ENCODE peak calls at places on chromosomes 6 and 20, in four cellular contexts. M, O, J and G are unnamed samples.

GRCh38 chr20:43938932-43939761 is 24.5 kb downstream of the TOX2 start:
- DNase-seq in O (no peak), M (no peak), J (peak), G (peak)

GRCh38 chr6:131758920-131759319 is 48.1 kb upstream of the CTAGE9 start:
- DNase-seq in O (no peak), J (peak), M (no peak), G (no peak)

GRCh38 chr20:19868383-19868782 is 110.3 kb downstream of the RIN2 start:
- DNase-seq in O (no peak), M (no peak), J (no peak), G (no peak)

GRCh38 chr6:40476673-40477072 is 110.5 kb downstream of the LRFN2 start:
- DNase-seq in M (no peak), O (no peak), J (no peak), G (no peak)

GRCh38 chr6:170096191-170096802 is 194.6 kb downstream of the DLL1 start:
- DNase-seq in O (no peak), J (no peak), M (no peak), G (no peak)

GRCh38 chr6:110776413-110776812 is 38.9 kb downstream of the CDK19 start:
- DNase-seq in O (no peak), J (no peak), M (no peak), G (no peak)

GRCh38 chr6:169955796-169956493 is 204.5 kb downstream of the ERMARD start:
- DNase-seq in O (no peak), J (no peak), M (no peak), G (no peak)

GRCh38 chr20:46544576-46544975 is 5.9 kb downstream of the OCSTAMP start:
- DNase-seq in O (no peak), M (no peak), J (no peak), G (no peak)

DNA sequence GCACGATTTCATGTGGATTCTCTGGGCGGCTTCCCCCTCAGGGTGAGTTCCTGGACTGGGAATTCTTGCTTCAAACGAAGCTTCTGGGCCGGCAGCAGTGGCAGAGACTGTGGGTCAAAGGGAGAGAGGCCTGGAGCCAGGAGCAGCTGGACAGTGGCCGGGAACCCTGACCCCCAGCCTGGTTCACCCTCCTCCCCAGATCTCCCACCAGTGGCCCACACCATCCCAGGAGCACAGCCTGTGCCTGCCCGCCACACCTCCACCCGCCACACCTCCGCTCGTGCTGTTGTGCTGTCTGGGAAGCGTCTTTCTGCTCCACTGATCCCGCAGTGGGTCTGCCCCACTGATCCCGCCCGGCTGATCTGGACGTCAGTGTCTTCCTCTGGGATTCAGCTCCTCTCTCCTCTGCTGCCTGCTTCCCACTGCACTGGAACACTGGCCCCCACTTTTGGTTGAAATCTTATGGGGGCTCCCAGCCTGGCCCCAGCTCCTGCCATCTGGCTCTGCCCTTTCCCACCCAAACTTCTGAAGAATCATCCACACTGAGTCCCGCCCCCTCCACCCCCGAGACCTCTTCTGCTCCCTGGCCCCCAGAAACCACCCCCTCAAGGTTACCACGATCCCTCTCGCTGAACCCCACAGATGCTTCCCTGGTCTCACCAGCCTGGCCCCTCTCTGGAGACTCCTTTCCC is 9.8 kb downstream of the ZBP1 start:
- DNase-seq in O (no peak), J (no peak), M (no peak), G (no peak)
- TF ChIP-seq CTCF in O (no peak), J (no peak), M (no peak), G (no peak)

DNA sequence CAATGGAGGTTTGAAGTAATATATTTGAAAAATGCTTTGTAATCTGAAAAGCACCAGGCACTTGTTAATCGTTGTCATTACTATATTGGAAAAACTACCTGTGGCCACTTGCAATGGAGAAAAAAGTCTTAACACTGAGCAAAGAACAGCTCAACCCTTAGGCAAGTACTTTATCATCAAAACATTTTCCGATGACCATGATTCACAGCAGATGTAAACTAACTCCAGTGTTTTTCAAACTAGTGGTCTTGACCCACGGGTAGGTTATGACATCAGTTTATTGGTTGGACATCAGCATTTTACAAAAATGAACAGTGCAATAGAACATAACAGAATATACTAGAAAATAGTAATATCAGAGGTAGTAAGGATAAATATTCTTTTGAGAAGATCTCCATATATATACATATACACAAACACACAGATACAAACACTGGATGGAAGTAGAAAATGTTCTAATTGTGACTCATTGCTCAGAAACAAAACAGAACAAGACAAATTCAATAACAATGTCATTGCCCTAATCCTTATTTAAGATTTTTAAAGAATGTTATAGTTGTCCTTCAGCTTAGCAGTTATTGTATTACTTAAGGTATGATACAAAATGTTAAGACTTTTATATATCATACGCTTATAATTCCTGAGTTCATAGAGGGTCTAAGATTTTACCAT is 123.0 kb downstream of the PLCB1 start:
- DNase-seq in O (no peak), M (no peak), J (peak), G (no peak)
- TF ChIP-seq CTCF in O (no peak), M (no peak), J (no peak), G (no peak)

DNA sequence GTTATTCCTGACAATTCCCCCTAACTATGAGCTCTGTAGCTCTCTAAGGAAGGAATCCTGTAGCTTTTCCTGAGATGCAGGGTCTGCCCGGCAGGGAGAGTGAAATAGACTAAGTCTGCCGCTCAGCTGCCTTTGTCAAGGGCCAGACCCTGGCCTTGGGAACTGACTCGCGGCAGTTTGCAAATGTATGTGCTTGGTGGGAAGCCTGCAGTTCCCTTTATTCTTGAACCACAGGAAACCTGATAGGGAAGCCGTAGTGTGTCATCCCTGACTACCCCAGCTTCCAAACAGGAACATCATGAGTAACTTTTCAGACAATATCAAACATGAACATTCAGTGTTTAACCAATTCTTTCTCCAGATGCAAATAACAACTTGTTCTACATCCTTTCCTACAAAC is 78.7 kb upstream of the IFNGR1 start:
- DNase-seq in M (peak), J (peak), O (no peak), G (no peak)
- TF ChIP-seq CTCF in M (no peak), J (no peak), O (no peak), G (no peak)

DNA sequence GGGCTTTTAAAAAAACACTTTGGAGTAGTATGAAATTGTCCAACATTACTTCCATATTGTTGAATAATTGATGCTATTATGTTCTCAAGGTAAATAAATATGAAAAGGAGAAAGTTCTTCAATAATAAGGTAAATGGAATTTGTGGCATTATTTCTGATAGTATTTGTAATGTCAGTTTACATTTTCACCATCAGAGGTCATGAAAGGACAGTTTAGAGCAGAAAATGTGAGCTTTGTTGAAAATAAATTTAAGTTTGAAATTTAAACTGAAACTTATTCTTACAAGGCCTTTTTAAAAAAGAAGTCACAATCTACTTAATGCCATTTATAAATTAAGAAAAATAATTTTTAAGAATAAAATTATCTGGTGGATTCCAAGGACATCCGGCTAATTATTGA is 15.8 kb upstream of the CEP162 start:
- DNase-seq in O (no peak), J (no peak), M (no peak), G (no peak)
- TF ChIP-seq CTCF in O (no peak), J (no peak), M (no peak), G (peak)